ENCODE peak calls at places on chromosomes 5 and 9, in six cellular contexts. G is GM12865, R is heart left ventricle, Y is HCT116, X is neural crest cell, N is gastrocnemius medialis. W is an unnamed sample.

GRCh38 chr5:58672521-58672920 is 89.6 kb downstream of the RAB3C start:
- DNase-seq in G (no peak), R (no peak), Y (no peak), X (no peak), N (no peak), W (no peak)

GRCh38 chr5:170467000-170467707 is 36.7 kb upstream of the KCNIP1 start:
- DNase-seq in G (peak; percentile 11), R (no peak), Y (no peak), X (no peak), N (no peak), W (peak; percentile 88)

GRCh38 chr5:93163010-93163663 is 417.9 kb downstream of the NR2F1-AS1 start:
- DNase-seq in G (no peak), R (no peak), Y (peak; percentile 91), X (no peak), N (no peak), W (peak; percentile 95)

GRCh38 chr5:64207978-64208377 is 42.3 kb downstream of the RNF180 start:
- DNase-seq in G (no peak), R (no peak), Y (no peak), X (no peak), N (no peak), W (peak; percentile 12)

GRCh38 chr9:29021632-29022031 is 1448.4 kb upstream of the C9orf72 start:
- DNase-seq in G (no peak), R (no peak), Y (no peak), X (no peak), N (no peak), W (no peak)

GRCh38 chr9:126472931-126473330 is 140.8 kb upstream of the LMX1B start:
- DNase-seq in G (no peak), R (no peak), Y (no peak), X (no peak), N (no peak), W (no peak)

GRCh38 chr9:118882674-118883073 is 486.6 kb downstream of the BRINP1 start:
- DNase-seq in G (no peak), R (no peak), Y (no peak), X (no peak), N (no peak), W (peak; percentile 73)

GRCh38 chr9:121766081-121766683 is 114.7 kb downstream of the DAB2IP start:
- DNase-seq in G (no peak), R (no peak), Y (no peak), X (no peak), N (no peak), W (no peak)

GRCh38 chr9:4293293-4293931 is 6.5 kb downstream of the GLIS3 start:
- DNase-seq in G (no peak), R (no peak), Y (peak; percentile 54), X (no peak), N (no peak), W (peak; percentile 98)

GRCh38 chr9:96574455-96574854 is 45.2 kb downstream of the CDC14B start:
- DNase-seq in G (no peak), R (no peak), Y (no peak), X (no peak), N (no peak), W (no peak)

GRCh38 chr5:167582263-167582662 is 709.2 kb upstream of the WWC1 start:
- DNase-seq in G (no peak), R (no peak), Y (no peak), X (no peak), N (no peak), W (no peak)

GRCh38 chr9:132069046-132069898 is 10.4 kb downstream of the MED27 start:
- DNase-seq in G (no peak), R (no peak), Y (no peak), X (no peak), N (no peak), W (peak; percentile 79)

GRCh38 chr5:78103226-78103722 is 191.2 kb downstream of the AP3B1 start:
- DNase-seq in G (no peak), R (no peak), Y (no peak), X (no peak), N (no peak), W (no peak)

GRCh38 chr5:144368556-144368955 is 197.9 kb downstream of the KCTD16 start:
- DNase-seq in G (no peak), R (no peak), Y (no peak), X (no peak), N (no peak), W (peak; percentile 5)

GRCh38 chr5:14595189-14595588 is 13.6 kb downstream of the OTULINL start:
- DNase-seq in G (peak; percentile 82), R (no peak), Y (no peak), X (no peak), N (no peak), W (no peak)

GRCh38 chr9:99307846-99308245 is 85.8 kb downstream of the SEC61B start:
- DNase-seq in G (no peak), R (no peak), Y (no peak), X (no peak), N (no peak), W (no peak)

GRCh38 chr9:113567361-113568080 is 104.0 kb downstream of the RGS3 start:
- DNase-seq in G (no peak), R (no peak), Y (no peak), X (no peak), N (no peak), W (no peak)

GRCh38 chr5:12023614-12024241 is 119.5 kb upstream of the CTNND2 start:
- DNase-seq in G (peak; percentile 38), R (no peak), Y (no peak), X (peak; percentile 20), N (no peak), W (peak; percentile 36)

GRCh38 chr5:7825630-7826029 is 25.3 kb downstream of the CFAP90 start:
- DNase-seq in G (no peak), R (no peak), Y (no peak), X (no peak), N (no peak), W (no peak)

GRCh38 chr5:134523543-134524136 is 1.8 kb upstream of the JADE2 start:
- DNase-seq in G (no peak), R (no peak), Y (no peak), X (no peak), N (no peak), W (no peak)

GRCh38 chr5:134524219-134524825 is 1.1 kb upstream of the JADE2 start:
- DNase-seq in G (peak; percentile 76), R (peak; percentile 88), Y (no peak), X (peak; percentile 28), N (peak; percentile 81), W (peak; percentile 75)

GRCh38 chr5:134526483-134527155 is 1.1 kb downstream of the JADE2 start:
- DNase-seq in G (peak; percentile 83), R (peak; percentile 77), Y (peak; percentile 84), X (peak; percentile 57), N (peak; percentile 69), W (no peak)

GRCh38 chr5:134525687-134526482 is 415 bp downstream of the JADE2 start:
- DNase-seq in G (peak; percentile 75), R (peak; percentile 82), Y (no peak), X (peak; percentile 61), N (peak; percentile 53), W (peak; percentile 81)

DNA sequence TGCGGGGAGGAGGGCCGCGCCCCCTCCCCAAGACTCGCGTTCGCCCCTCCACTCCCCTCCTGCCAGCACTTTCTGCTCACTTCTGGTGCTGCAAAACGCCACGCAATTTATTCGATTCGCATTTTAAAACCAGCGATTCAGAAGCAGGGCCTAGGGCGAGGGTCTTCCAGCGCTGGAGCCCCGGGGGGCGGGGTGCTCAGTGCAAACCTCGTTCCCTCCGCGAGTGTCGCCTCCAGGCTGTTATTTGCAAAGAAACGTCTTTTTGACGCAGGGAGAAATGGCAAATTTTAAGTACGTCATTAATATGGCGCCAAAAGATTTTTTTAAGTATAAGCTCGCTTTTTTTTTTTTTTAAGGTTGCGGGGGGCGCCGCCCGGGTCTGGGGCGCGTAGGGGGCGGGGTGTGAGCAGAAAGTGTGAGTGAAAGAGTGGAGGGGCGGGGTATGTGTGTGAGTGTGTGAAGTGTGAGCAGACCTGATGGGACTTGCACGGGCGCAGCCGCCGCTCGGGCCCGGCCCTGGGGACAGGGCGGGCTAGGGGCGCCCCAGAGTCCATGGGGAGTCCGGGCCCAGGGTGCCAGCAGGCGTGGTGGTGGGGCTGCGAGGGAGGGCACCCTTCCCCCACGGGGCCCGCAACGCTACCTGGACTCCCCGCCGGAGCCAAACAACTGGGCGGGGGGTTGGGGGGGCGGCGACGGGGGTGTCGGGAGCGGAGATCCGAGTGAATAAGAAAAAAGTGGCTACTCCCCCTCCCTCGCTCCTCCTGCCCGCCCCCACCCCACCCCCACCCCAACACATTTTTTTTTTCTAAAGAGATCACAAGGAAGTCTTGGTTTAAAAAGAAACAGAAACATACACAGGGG is at the start of gene JADE2:
- DNase-seq in G (peak; percentile 86), R (peak; percentile 76), Y (no peak), X (peak; percentile 28), N (peak; percentile 37), W (peak; percentile 63)
- TF ChIP-seq CTCF in G (no peak), R (peak; percentile 7), Y (no peak), X (no peak), N (no peak), W (no peak)

GRCh38 chr9:94568250-94568889 is 13.5 kb downstream of the PCAT7 start:
- DNase-seq in G (no peak), R (no peak), Y (no peak), X (no peak), N (no peak), W (no peak)

GRCh38 chr9:94560237-94560636 is 5.4 kb downstream of the PCAT7 start:
- DNase-seq in G (no peak), R (no peak), Y (no peak), X (no peak), N (no peak), W (no peak)

GRCh38 chr9:94568972-94569712 is 14.3 kb downstream of the PCAT7 start:
- DNase-seq in G (no peak), R (no peak), Y (no peak), X (no peak), N (no peak), W (no peak)

GRCh38 chr9:94563548-94563947 is 8.7 kb downstream of the PCAT7 start:
- DNase-seq in G (no peak), R (no peak), Y (no peak), X (no peak), N (no peak), W (no peak)
- TF ChIP-seq CTCF in G (no peak), R (no peak), Y (no peak), X (no peak), N (no peak), W (no peak)

DNA sequence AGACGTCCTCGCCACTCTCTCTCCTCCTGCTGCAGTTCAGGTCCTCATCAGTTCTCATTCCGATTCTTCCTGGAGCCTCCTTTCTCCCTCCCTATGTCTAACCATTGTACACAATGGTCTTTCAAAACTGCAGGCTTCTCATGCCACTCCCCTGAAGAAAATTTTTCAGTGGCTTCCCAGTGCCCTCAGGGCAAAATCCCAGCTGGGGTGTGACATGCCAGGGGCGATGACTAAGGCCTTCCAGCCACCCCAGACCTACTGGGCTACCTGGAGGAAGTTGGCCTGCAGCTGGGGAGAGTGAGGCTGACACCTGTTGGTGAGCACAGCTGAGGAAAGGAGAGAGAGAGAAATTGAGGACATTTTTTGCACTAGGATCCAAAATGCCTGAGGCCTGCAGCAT is 65.2 kb downstream of the SREK1 start:
- DNase-seq in G (no peak), R (no peak), Y (peak; percentile 75), X (no peak), N (no peak), W (peak; percentile 4)
- TF ChIP-seq CTCF in G (no peak), R (no peak), Y (peak; percentile 54), X (no peak), N (no peak), W (no peak)

GRCh38 chr9:117002686-117003085 is 315.6 kb downstream of the TRIM32 start:
- DNase-seq in G (no peak), R (no peak), Y (no peak), X (no peak), N (no peak), W (no peak)

GRCh38 chr9:116998305-116998704 is 311.2 kb downstream of the TRIM32 start:
- DNase-seq in G (peak; percentile 22), R (no peak), Y (no peak), X (peak; percentile 8), N (no peak), W (peak; percentile 4)

GRCh38 chr9:117000834-117001233 is 313.7 kb downstream of the TRIM32 start:
- DNase-seq in G (no peak), R (no peak), Y (no peak), X (no peak), N (no peak), W (no peak)

GRCh38 chr9:117000196-117000723 is 313.2 kb downstream of the TRIM32 start:
- DNase-seq in G (no peak), R (no peak), Y (no peak), X (no peak), N (no peak), W (no peak)
- TF ChIP-seq CTCF in G (no peak), R (no peak), Y (no peak), X (no peak), N (no peak), W (no peak)